ENCODE peak calls at places on chromosomes 4 and X, in four cellular contexts. J is K562, T is A549, X is HepG2. N is an unnamed sample.

GRCh38 chr4:101230806-101231426 is 116.4 kb downstream of the PPP3CA start:
- DNase-seq in X (no peak), T (no peak), J (no peak), N (no peak)

GRCh38 chr4:1868293-1868692 is 2.9 kb upstream of the NSD2 start:
- DNase-seq in X (peak), J (no peak), T (no peak), N (no peak)

GRCh38 chr4:39469429-39470077 is 10.7 kb downstream of the LIAS start:
- DNase-seq in X (peak), T (peak), J (peak), N (peak)

GRCh38 chr4:12993923-12994322 is 490.2 kb downstream of the RAB28 start:
- DNase-seq in J (no peak), X (no peak), T (no peak), N (no peak)

GRCh38 chrX:78330540-78330939 is 3.1 kb upstream of the CYSLTR1 start:
- DNase-seq in X (no peak), T (no peak), J (no peak), N (no peak)

GRCh38 chr4:84070293-84070692 is 428.8 kb downstream of the NKX6-1 start:
- DNase-seq in J (no peak), X (no peak), T (no peak), N (no peak)

GRCh38 chr4:110629214-110629754 is 6.4 kb upstream of the PITX2 start:
- DNase-seq in T (no peak), X (no peak), J (no peak), N (peak)

GRCh38 chr4:159698336-159698735 is 595.5 kb downstream of the RAPGEF2 start:
- DNase-seq in X (no peak), J (no peak), T (no peak), N (no peak)

GRCh38 chrX:108945883-108946523 is 209.6 kb upstream of the IRS4 start:
- DNase-seq in J (no peak), X (no peak), T (no peak), N (no peak)

GRCh38 chr4:59818656-59819055 is 1381.5 kb upstream of the ADGRL3 start:
- DNase-seq in T (peak), J (no peak), X (no peak), N (no peak)

GRCh38 chr4:180028682-180029081 is 2214.5 kb upstream of the TENM3 start:
- DNase-seq in J (no peak), X (peak), T (no peak), N (peak)

GRCh38 chrX:1053072-1053471 is 159.4 kb downstream of the CRLF2 start:
- DNase-seq in J (no peak), X (no peak), T (no peak), N (no peak)

GRCh38 chrX:43644124-43644701 is 11.9 kb upstream of the MAOA start:
- DNase-seq in J (no peak), T (peak), X (no peak), N (no peak)

GRCh38 chrX:48667504-48667903 is 16.1 kb upstream of the WAS start:
- DNase-seq in X (no peak), T (no peak), J (no peak), N (no peak)

GRCh38 chrX:93585661-93586060 is 87.7 kb downstream of the NAP1L3 start:
- DNase-seq in J (no peak), T (no peak), X (no peak), N (no peak)

GRCh38 chr4:157040380-157040779 is 35.6 kb upstream of the GLRB start:
- DNase-seq in X (no peak), J (no peak), T (no peak), N (no peak)

GRCh38 chr4:102554482-102554881 is 53.3 kb downstream of the NFKB1 start:
- DNase-seq in T (no peak), J (no peak), X (no peak), N (peak)

GRCh38 chr4:156974264-156974663 is 2.7 kb upstream of the PDGFC start:
- DNase-seq in X (no peak), J (no peak), T (no peak), N (no peak)

GRCh38 chr4:175790067-175790466 is 22.0 kb downstream of the GPM6A start:
- DNase-seq in X (no peak), J (no peak), T (no peak), N (no peak)

GRCh38 chr4:3043272-3044020 is 30.9 kb downstream of the HTT-AS start:
- DNase-seq in T (no peak), X (no peak), J (no peak), N (no peak)

GRCh38 chr4:7021930-7022658 is 21.1 kb upstream of the TADA2B start:
- DNase-seq in T (peak), X (no peak), J (no peak), N (no peak)

GRCh38 chr4:20313237-20314030 is 61.7 kb downstream of the SLIT2 start:
- DNase-seq in J (no peak), X (peak), T (no peak), N (peak)

GRCh38 chr4:36399762-36400353 is 118.4 kb downstream of the DTHD1 start:
- DNase-seq in X (peak), T (no peak), J (no peak), N (peak)

GRCh38 chr4:188930822-188931221 is 791.6 kb downstream of the TRIML1 start:
- DNase-seq in T (no peak), J (no peak), X (no peak), N (peak)

GRCh38 chr4:14701896-14702295 is 300.4 kb upstream of the CPEB2 start:
- DNase-seq in X (no peak), T (no peak), J (no peak), N (no peak)

GRCh38 chrX:71081348-71082148 is 13.4 kb upstream of the SNX12 start:
- DNase-seq in X (peak), T (no peak), J (no peak), N (no peak)

GRCh38 chr4:14035076-14035475 is 407.6 kb upstream of the BOD1L1 start:
- DNase-seq in J (no peak), T (no peak), X (no peak), N (no peak)

GRCh38 chr4:170047774-170048354 is 21.7 kb upstream of the MFAP3L start:
- DNase-seq in T (peak), J (peak), X (peak), N (peak)

GRCh38 chr4:73704314-73705055 is 35.9 kb upstream of the CXCL8 start:
- DNase-seq in J (peak), T (peak), X (peak), N (no peak)

GRCh38 chrX:11239230-11239629 is 54.0 kb upstream of the AMELX start:
- DNase-seq in J (peak), T (no peak), X (peak), N (no peak)

GRCh38 chrX:35351795-35352483 is 409.3 kb downstream of the FAM47B start:
- DNase-seq in J (no peak), X (no peak), T (no peak), N (no peak)

GRCh38 chrX:1453951-1454785 is 1.5 kb upstream of the ASMTL start:
- DNase-seq in J (peak), T (peak), X (peak), N (peak)

GRCh38 chr4:99205104-99205979 is 13.7 kb downstream of the ADH6 start:
- DNase-seq in X (peak), T (no peak), J (no peak), N (no peak)

GRCh38 chr4:8689741-8690140 is 97.2 kb downstream of the CPZ start:
- DNase-seq in J (no peak), T (no peak), X (no peak), N (peak)

DNA sequence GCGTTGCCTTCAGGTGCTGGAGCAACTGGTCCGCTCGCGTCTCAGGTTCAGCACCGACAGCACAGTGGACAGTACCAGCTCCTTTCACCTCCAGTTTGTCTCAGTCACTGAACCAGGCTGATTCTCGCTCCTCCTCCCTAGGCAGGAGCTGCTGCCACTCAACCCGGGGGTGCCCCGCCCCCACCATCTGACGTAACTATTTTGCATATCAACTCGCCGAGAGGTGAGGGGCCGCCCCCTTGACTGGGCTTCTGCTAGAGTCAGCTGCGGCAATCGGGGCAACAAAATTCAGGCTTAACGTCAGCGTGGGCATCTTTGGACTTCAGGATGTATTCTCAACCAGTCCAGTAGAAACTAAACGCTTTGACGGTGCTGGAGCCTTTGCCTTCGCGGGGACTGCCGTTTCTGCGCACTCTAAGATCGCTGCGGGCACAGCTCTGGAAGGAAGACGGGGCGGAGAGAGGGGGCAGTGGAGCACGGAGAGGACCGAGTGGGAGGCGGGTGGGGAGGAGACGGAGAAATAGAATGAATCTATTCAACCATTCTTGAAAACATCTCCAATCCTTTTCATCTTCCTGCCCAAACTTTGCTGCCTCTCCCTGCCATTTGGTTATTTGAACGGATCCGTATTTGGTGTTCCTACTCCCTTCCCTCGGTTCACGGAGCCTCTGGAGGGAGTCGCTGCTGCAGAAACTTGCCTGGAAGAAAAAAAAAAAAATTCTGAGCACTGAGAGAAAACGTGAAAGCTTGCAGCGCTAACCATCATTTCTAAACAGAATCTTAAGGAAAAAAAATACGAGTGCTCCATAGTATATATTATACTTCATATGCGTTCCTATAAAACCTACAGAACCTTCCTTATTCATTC is at the start of gene FSTL5:
- DNase-seq in X (peak), T (peak), J (peak), N (peak)
- TF ChIP-seq NR3C1 in X (no peak), T (no peak), J (no peak), N (no peak)

DNA sequence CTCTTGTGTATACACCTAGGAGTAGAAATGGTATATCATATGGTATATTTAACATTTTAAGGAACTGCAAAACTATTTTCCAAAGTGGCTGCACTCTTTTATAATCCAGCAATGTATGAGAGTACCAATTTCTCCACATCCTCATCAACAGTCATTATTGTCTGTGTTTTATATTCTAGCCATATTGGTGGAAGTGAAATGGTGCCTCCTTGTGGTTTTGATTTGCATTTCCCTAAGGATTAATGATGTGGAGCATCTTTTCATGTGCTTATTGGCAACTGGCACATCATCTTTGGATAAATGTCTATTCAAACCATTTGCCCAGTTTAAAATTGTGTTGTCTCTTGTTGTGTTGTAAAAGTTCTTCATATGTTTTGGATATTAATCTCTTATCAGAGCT is 9.6 kb downstream of the BMP15 start:
- DNase-seq in J (no peak), X (peak), T (no peak), N (no peak)
- TF ChIP-seq NR3C1 in J (no peak), X (no peak), T (no peak), N (no peak)

DNA sequence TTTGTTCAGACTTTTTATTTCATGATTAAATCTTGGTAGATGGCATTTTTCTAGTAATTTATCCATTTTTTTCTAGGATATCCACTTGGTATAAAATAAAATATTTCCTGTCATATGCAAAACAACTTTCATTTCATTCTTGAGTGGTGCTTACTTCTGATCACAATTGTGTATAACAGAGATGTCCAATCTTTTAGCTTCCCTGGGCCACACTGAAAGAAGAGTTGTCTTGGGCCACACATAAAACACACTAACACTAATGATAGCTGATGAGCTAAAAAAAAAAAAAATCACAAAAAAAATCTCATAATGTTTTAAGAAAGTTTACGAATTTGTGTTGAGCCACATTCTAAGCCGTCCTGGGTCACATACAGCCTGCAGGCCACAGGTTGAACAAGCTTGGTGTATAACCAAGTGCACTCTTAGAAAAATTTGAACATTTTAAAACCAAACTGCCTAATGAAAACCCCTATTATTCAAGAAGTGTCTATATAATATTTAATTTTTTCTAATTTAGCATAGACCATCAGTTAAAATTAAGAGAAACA is 41.3 kb upstream of the SPP1 start:
- DNase-seq in J (no peak), T (no peak), X (no peak), N (no peak)
- TF ChIP-seq NR3C1 in J (no peak), T (no peak), X (no peak), N (no peak)

GRCh38 chrX:25175743-25176142 is 160.0 kb upstream of the ARX start:
- DNase-seq in X (no peak), J (no peak), T (no peak), N (no peak)
- TF ChIP-seq NR3C1 in X (no peak), J (no peak), T (no peak), N (no peak)

GRCh38 chrX:120452131-120452530 is 17.0 kb downstream of the LAMP2 start:
- DNase-seq in J (peak), X (peak), T (peak), N (peak)

GRCh38 chrX:120450163-120450562 is 18.9 kb downstream of the LAMP2 start:
- DNase-seq in T (no peak), J (no peak), X (no peak), N (no peak)

DNA sequence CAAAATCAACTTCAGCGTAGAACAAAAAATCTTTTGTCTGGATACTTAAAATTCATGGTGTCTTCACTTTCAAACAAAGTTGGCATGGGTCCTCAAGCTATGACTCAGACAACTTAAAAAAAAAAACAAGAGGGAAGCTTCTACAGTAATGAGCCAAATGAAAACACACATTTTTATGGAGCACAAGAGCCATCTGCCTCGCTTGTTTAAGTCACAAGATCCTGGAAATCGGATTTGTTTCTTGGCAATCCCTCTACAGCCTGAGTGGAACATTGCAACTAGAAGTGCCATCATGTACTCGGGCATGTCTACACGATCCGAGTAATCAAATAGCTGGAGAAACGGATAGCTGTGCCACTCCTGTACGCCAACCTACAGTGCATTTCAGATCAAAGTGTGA is 22.6 kb downstream of the LAMP2 start:
- DNase-seq in T (no peak), J (no peak), X (no peak), N (no peak)
- TF ChIP-seq NR3C1 in T (no peak), J (no peak), X (no peak), N (no peak)

DNA sequence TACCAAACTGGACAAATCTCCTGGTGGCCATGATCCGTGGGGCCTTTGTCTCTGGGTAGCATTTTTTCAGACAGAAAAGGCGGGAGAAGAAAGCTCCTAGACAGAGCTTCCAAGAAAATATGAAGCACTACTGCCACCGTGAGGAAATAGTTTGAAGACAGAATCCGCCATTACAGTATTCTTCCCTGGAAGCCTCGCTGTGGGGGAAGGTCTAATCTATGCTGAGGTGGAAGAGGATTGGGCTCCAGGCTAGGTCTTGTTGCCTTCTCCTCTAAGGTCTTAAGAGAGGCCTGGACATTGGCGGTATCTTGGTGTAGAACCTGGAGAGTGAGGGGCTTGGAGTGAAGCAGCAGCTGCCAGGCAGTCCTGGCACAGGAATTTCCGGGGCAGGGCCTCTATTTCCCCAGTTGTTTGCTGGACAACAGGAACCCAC is 218.9 kb downstream of the OR13H1 start:
- DNase-seq in X (no peak), T (peak), J (peak), N (no peak)
- TF ChIP-seq NR3C1 in X (no peak), T (no peak), J (no peak), N (no peak)

GRCh38 chr4:153113061-153113837 is 91.0 kb upstream of the TRIM2 start:
- DNase-seq in J (no peak), T (no peak), X (no peak), N (no peak)
- TF ChIP-seq NR3C1 in J (no peak), T (no peak), X (no peak), N (no peak)

GRCh38 chr4:78014889-78015886 is 41.9 kb upstream of the FRAS1 start:
- DNase-seq in X (peak), T (no peak), J (no peak), N (no peak)
- TF ChIP-seq NR3C1 in X (no peak), T (no peak), J (no peak), N (no peak)

DNA sequence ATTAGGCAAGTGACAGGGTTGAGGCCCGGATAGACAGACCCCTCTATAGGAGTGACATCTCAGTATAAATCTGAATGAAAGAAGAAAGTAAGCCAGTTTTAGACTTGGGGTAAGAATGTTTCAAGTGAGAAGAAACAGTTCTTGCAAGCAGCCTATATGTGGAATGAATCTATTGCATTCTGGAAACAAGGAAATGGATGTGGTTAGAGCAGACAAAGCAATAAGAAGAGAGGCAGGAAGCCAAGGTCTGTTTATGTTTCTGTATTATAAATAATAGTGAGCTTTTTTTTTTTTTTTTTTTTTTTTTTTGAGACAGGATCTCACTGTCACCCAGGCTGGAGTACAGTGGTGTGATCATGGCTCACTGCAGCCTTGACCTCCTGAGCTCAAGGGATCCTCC is 255.8 kb downstream of the UNC5C start:
- DNase-seq in J (no peak), T (no peak), X (no peak), N (no peak)
- TF ChIP-seq NR3C1 in J (no peak), T (no peak), X (no peak), N (no peak)

GRCh38 chr4:17142232-17142711 is 243.8 kb upstream of the LDB2 start:
- DNase-seq in T (no peak), X (no peak), J (no peak), N (no peak)
- TF ChIP-seq NR3C1 in T (no peak), X (no peak), J (no peak), N (no peak)

N was measured in WTC11.